ENCODE peak calls at places on chromosomes 13 and 19, in nine cellular contexts. One of them, this sample, is unnamed.

GRCh38 chr13:30725331-30726085 is 9.8 kb upstream of the ALOX5AP start:
- DNase-seq in H1: no peak
- DNase-seq in HCT116: no peak
- DNase-seq in GM23338: no peak
- DNase-seq in prostate gland: no peak
- DNase-seq in breast epithelium: no peak
- DNase-seq in upper lobe of left lung: no peak
- DNase-seq in transverse colon: no peak
- DNase-seq in endothelial cell of umbilical vein: no peak
- DNase-seq in this sample: no peak

GRCh38 chr19:2394669-2395292 is 32.6 kb downstream of the TIMM13 start:
- DNase-seq in H1: no peak
- DNase-seq in HCT116: no peak
- DNase-seq in GM23338: no peak
- DNase-seq in prostate gland: no peak
- DNase-seq in breast epithelium: no peak
- DNase-seq in upper lobe of left lung: no peak
- DNase-seq in transverse colon: peak; percentile 72
- DNase-seq in endothelial cell of umbilical vein: no peak
- DNase-seq in this sample: no peak

GRCh38 chr13:114142640-114143490 is 10.4 kb upstream of the RASA3 start:
- DNase-seq in H1: no peak
- DNase-seq in HCT116: no peak
- DNase-seq in GM23338: no peak
- DNase-seq in prostate gland: peak; percentile 53
- DNase-seq in breast epithelium: no peak
- DNase-seq in upper lobe of left lung: peak; percentile 66
- DNase-seq in transverse colon: peak; percentile 78
- DNase-seq in endothelial cell of umbilical vein: no peak
- DNase-seq in this sample: peak; percentile 63

GRCh38 chr13:85728831-85729230 is 70.4 kb downstream of the SLITRK6 start:
- DNase-seq in H1: no peak
- DNase-seq in HCT116: no peak
- DNase-seq in GM23338: no peak
- DNase-seq in prostate gland: no peak
- DNase-seq in breast epithelium: no peak
- DNase-seq in upper lobe of left lung: no peak
- DNase-seq in transverse colon: no peak
- DNase-seq in endothelial cell of umbilical vein: no peak
- DNase-seq in this sample: no peak

GRCh38 chr19:10568444-10568825 is 344 bp downstream of the CDKN2D start:
- DNase-seq in H1: no peak
- DNase-seq in HCT116: no peak
- DNase-seq in GM23338: peak; percentile 75
- DNase-seq in prostate gland: no peak
- DNase-seq in breast epithelium: peak; percentile 51
- DNase-seq in upper lobe of left lung: peak; percentile 57
- DNase-seq in transverse colon: peak; percentile 63
- DNase-seq in endothelial cell of umbilical vein: no peak
- DNase-seq in this sample: peak; percentile 50

GRCh38 chr19:3710265-3710812 is 2.2 kb downstream of the TJP3 start:
- DNase-seq in H1: no peak
- DNase-seq in HCT116: peak; percentile 83
- DNase-seq in GM23338: peak; percentile 68
- DNase-seq in prostate gland: peak; percentile 88
- DNase-seq in breast epithelium: peak; percentile 74
- DNase-seq in upper lobe of left lung: peak; percentile 97
- DNase-seq in transverse colon: peak; percentile 97
- DNase-seq in endothelial cell of umbilical vein: no peak
- DNase-seq in this sample: peak; percentile 99

GRCh38 chr13:20118268-20119140 is 42.3 kb downstream of the GJA3 start:
- DNase-seq in H1: no peak
- DNase-seq in HCT116: no peak
- DNase-seq in GM23338: peak; percentile 72
- DNase-seq in prostate gland: peak; percentile 44
- DNase-seq in breast epithelium: no peak
- DNase-seq in upper lobe of left lung: peak; percentile 65
- DNase-seq in transverse colon: peak; percentile 76
- DNase-seq in endothelial cell of umbilical vein: peak; percentile 39
- DNase-seq in this sample: peak; percentile 74

GRCh38 chr19:37914908-37915307 is 7.9 kb downstream of the SIPA1L3 start:
- DNase-seq in H1: no peak
- DNase-seq in HCT116: no peak
- DNase-seq in GM23338: no peak
- DNase-seq in prostate gland: no peak
- DNase-seq in breast epithelium: no peak
- DNase-seq in upper lobe of left lung: no peak
- DNase-seq in transverse colon: no peak
- DNase-seq in endothelial cell of umbilical vein: no peak
- DNase-seq in this sample: no peak

GRCh38 chr13:35953537-35954206 is 177.5 kb downstream of the DCLK1 start:
- DNase-seq in H1: peak; percentile 65
- DNase-seq in HCT116: peak; percentile 13
- DNase-seq in GM23338: peak; percentile 92
- DNase-seq in prostate gland: peak; percentile 70
- DNase-seq in breast epithelium: peak; percentile 57
- DNase-seq in upper lobe of left lung: peak; percentile 36
- DNase-seq in transverse colon: peak; percentile 49
- DNase-seq in endothelial cell of umbilical vein: peak; percentile 79
- DNase-seq in this sample: peak; percentile 38

GRCh38 chr19:54916822-54917221 is 10.9 kb downstream of the NCR1 start:
- DNase-seq in H1: no peak
- DNase-seq in HCT116: no peak
- DNase-seq in GM23338: no peak
- DNase-seq in prostate gland: no peak
- DNase-seq in breast epithelium: no peak
- DNase-seq in upper lobe of left lung: no peak
- DNase-seq in transverse colon: no peak
- DNase-seq in endothelial cell of umbilical vein: no peak
- DNase-seq in this sample: no peak

GRCh38 chr19:46579286-46579944 is 21.7 kb upstream of the CALM3 start:
- DNase-seq in H1: no peak
- DNase-seq in HCT116: no peak
- DNase-seq in GM23338: peak; percentile 88
- DNase-seq in prostate gland: no peak
- DNase-seq in breast epithelium: no peak
- DNase-seq in upper lobe of left lung: no peak
- DNase-seq in transverse colon: no peak
- DNase-seq in endothelial cell of umbilical vein: no peak
- DNase-seq in this sample: no peak

GRCh38 chr13:77478645-77478997 is 56.9 kb upstream of the SCEL start:
- DNase-seq in H1: no peak
- DNase-seq in HCT116: no peak
- DNase-seq in GM23338: no peak
- DNase-seq in prostate gland: no peak
- DNase-seq in breast epithelium: no peak
- DNase-seq in upper lobe of left lung: no peak
- DNase-seq in transverse colon: no peak
- DNase-seq in endothelial cell of umbilical vein: no peak
- DNase-seq in this sample: no peak

GRCh38 chr19:10412257-10412977 is 7.9 kb upstream of the PDE4A start:
- DNase-seq in H1: no peak
- DNase-seq in HCT116: no peak
- DNase-seq in GM23338: no peak
- DNase-seq in prostate gland: no peak
- DNase-seq in breast epithelium: no peak
- DNase-seq in upper lobe of left lung: no peak
- DNase-seq in transverse colon: no peak
- DNase-seq in endothelial cell of umbilical vein: no peak
- DNase-seq in this sample: no peak

GRCh38 chr19:16036941-16037340 is 39.4 kb upstream of the TPM4 start:
- DNase-seq in H1: no peak
- DNase-seq in HCT116: no peak
- DNase-seq in GM23338: no peak
- DNase-seq in prostate gland: no peak
- DNase-seq in breast epithelium: no peak
- DNase-seq in upper lobe of left lung: no peak
- DNase-seq in transverse colon: no peak
- DNase-seq in endothelial cell of umbilical vein: no peak
- DNase-seq in this sample: no peak

DNA sequence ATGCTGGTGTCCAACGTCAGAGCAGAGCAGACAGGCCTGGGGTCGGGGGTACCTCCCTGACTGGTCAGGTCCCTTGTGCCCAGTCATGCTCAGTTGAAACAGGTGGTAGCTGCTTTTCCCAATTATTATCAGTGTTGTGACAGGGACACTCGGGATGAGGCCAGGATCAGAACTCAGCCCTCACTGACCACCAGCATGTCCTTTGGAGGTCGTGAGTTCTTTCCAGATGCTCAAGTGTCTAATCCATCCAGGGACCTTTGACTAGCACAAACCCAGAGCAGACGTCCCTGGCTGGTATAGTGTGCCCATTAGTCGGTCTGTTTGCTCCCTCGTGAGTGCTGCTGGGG is 22.4 kb downstream of the MAU2 start:
- DNase-seq in H1: no peak
- DNase-seq in HCT116: no peak
- DNase-seq in GM23338: no peak
- DNase-seq in prostate gland: no peak
- DNase-seq in breast epithelium: no peak
- DNase-seq in upper lobe of left lung: no peak
- DNase-seq in transverse colon: no peak
- DNase-seq in endothelial cell of umbilical vein: no peak
- DNase-seq in this sample: no peak
- TF ChIP-seq CTCF in H1: no peak
- TF ChIP-seq CTCF in HCT116: no peak
- TF ChIP-seq CTCF in GM23338: no peak
- TF ChIP-seq CTCF in prostate gland: no peak
- TF ChIP-seq CTCF in breast epithelium: no peak
- TF ChIP-seq CTCF in upper lobe of left lung: no peak
- TF ChIP-seq CTCF in transverse colon: no peak
- TF ChIP-seq CTCF in endothelial cell of umbilical vein: no peak
- TF ChIP-seq CTCF in this sample: no peak

GRCh38 chr19:17309962-17310461 is 649 bp downstream of the DDA1 start:
- DNase-seq in H1: no peak
- DNase-seq in HCT116: no peak
- DNase-seq in GM23338: no peak
- DNase-seq in prostate gland: no peak
- DNase-seq in breast epithelium: no peak
- DNase-seq in upper lobe of left lung: no peak
- DNase-seq in transverse colon: no peak
- DNase-seq in endothelial cell of umbilical vein: no peak
- DNase-seq in this sample: no peak

GRCh38 chr19:17311455-17312248 is 2.3 kb downstream of the DDA1 start:
- DNase-seq in H1: no peak
- DNase-seq in HCT116: no peak
- DNase-seq in GM23338: no peak
- DNase-seq in prostate gland: no peak
- DNase-seq in breast epithelium: no peak
- DNase-seq in upper lobe of left lung: no peak
- DNase-seq in transverse colon: no peak
- DNase-seq in endothelial cell of umbilical vein: no peak
- DNase-seq in this sample: no peak

GRCh38 chr19:17307876-17308377 is 1.4 kb upstream of the DDA1 start:
- DNase-seq in H1: no peak
- DNase-seq in HCT116: no peak
- DNase-seq in GM23338: no peak
- DNase-seq in prostate gland: no peak
- DNase-seq in breast epithelium: no peak
- DNase-seq in upper lobe of left lung: no peak
- DNase-seq in transverse colon: no peak
- DNase-seq in endothelial cell of umbilical vein: no peak
- DNase-seq in this sample: no peak

GRCh38 chr19:17306285-17306714 is 628 bp downstream of the MRPL34 start:
- DNase-seq in H1: no peak
- DNase-seq in HCT116: no peak
- DNase-seq in GM23338: peak; percentile 71
- DNase-seq in prostate gland: no peak
- DNase-seq in breast epithelium: no peak
- DNase-seq in upper lobe of left lung: no peak
- DNase-seq in transverse colon: no peak
- DNase-seq in endothelial cell of umbilical vein: no peak
- DNase-seq in this sample: no peak

GRCh38 chr19:17309198-17309961 is at the start of gene DDA1:
- DNase-seq in H1: peak; percentile 99
- DNase-seq in HCT116: peak; percentile 100
- DNase-seq in GM23338: peak; percentile 100
- DNase-seq in prostate gland: peak; percentile 100
- DNase-seq in breast epithelium: peak; percentile 100
- DNase-seq in upper lobe of left lung: peak; percentile 100
- DNase-seq in transverse colon: peak; percentile 100
- DNase-seq in endothelial cell of umbilical vein: peak; percentile 100
- DNase-seq in this sample: peak; percentile 100
- H3K4me1 ChIP-seq in H1: peaks cover 14% of the 10 kb centered on the region
- H3K4me1 ChIP-seq in HCT116: peaks cover 47% of the 10 kb centered on the region
- H3K4me1 ChIP-seq in GM23338: peaks cover 25% of the 10 kb centered on the region
- H3K4me1 ChIP-seq in prostate gland: peaks cover 11% of the 10 kb centered on the region
- H3K4me1 ChIP-seq in breast epithelium: peaks cover 19% of the 10 kb centered on the region
- H3K4me1 ChIP-seq in upper lobe of left lung: peaks cover 50% of the 10 kb centered on the region
- H3K4me1 ChIP-seq in transverse colon: peaks cover 42% of the 10 kb centered on the region
- H3K4me1 ChIP-seq in endothelial cell of umbilical vein: peaks cover 15% of the 10 kb centered on the region
- H3K4me1 ChIP-seq in this sample: peaks cover 60% of the 10 kb centered on the region

DNA sequence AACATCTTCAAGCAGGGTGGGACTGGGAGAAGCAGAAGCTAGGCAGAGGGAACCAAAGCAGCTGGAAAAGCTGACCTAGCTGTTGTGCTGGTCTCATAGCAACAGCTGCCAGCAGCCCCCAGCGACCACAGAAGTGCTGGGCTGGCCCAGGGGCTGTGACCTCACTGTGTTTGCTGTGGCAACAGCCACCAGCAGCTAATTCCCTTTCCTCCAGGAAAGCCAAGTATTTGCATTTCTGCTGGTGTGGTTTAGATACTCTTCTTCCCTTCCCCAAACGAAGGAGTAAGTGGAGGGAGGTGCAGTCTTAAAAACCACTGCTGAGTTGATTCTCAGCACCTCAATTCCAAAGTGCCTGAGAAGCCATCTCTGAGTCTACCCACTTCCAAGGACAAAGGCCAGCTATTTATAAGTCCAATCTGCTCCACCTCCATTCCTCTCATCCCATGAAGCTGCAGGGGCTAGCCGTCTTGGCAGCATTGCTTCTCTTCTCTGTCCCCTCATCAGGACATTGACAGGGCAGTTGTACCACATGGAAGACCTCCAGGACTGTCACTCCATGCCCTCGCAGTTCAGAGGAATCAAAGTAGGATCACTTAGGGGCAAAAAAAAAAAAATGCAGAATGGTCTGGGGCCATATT is 11.5 kb upstream of the CCDC97 start:
- DNase-seq in H1: no peak
- DNase-seq in HCT116: no peak
- DNase-seq in GM23338: no peak
- DNase-seq in prostate gland: no peak
- DNase-seq in breast epithelium: peak; percentile 80
- DNase-seq in upper lobe of left lung: peak; percentile 84
- DNase-seq in transverse colon: peak; percentile 78
- DNase-seq in endothelial cell of umbilical vein: peak; percentile 59
- DNase-seq in this sample: peak; percentile 63
- TF ChIP-seq POLR2AphosphoS5 in H1: no peak
- TF ChIP-seq POLR2AphosphoS5 in HCT116: no peak
- TF ChIP-seq POLR2AphosphoS5 in GM23338: no peak
- TF ChIP-seq POLR2AphosphoS5 in prostate gland: no peak
- TF ChIP-seq POLR2AphosphoS5 in breast epithelium: no peak
- TF ChIP-seq POLR2AphosphoS5 in upper lobe of left lung: peak; percentile 53
- TF ChIP-seq POLR2AphosphoS5 in transverse colon: peak; percentile 81
- TF ChIP-seq POLR2AphosphoS5 in endothelial cell of umbilical vein: no peak
- TF ChIP-seq POLR2AphosphoS5 in this sample: no peak

DNA sequence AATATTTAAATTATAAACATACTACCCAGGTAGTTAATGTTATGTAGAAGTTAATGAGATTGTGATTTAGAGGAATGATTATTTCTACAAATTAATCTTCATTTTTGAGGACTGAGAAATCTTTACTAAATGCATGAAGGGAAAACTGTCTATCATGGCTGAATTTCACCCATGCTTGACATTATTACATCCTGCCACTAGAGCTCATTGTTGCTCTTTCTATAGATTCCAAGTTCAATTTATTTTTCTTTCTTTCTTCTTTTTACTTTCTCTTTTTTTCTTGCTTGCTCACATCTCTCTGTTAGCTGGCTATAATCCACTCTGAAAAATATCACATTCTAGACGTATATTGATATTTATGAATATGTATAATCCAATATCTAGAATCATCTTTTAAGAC is 505.0 kb upstream of the KLHL1 start:
- DNase-seq in H1: no peak
- DNase-seq in HCT116: no peak
- DNase-seq in GM23338: peak; percentile 32
- DNase-seq in prostate gland: no peak
- DNase-seq in breast epithelium: no peak
- DNase-seq in upper lobe of left lung: no peak
- DNase-seq in transverse colon: no peak
- DNase-seq in endothelial cell of umbilical vein: peak; percentile 25
- DNase-seq in this sample: no peak
- TF ChIP-seq CTCF in H1: peak; percentile 16
- TF ChIP-seq CTCF in HCT116: peak; percentile 10
- TF ChIP-seq CTCF in GM23338: peak; percentile 58
- TF ChIP-seq CTCF in prostate gland: no peak
- TF ChIP-seq CTCF in breast epithelium: no peak
- TF ChIP-seq CTCF in upper lobe of left lung: no peak
- TF ChIP-seq CTCF in transverse colon: peak; percentile 13
- TF ChIP-seq CTCF in endothelial cell of umbilical vein: peak; percentile 33
- TF ChIP-seq CTCF in this sample: no peak

This sample was measured in stomach.